ENCODE peak calls at places on chromosome 6, in four cellular contexts. One of them, this sample, is unnamed.

GRCh38 chr6:102204336-102204735 is 810.8 kb downstream of the GRIK2 start:
- DNase-seq in transverse colon: no peak
- DNase-seq in K562: no peak
- DNase-seq in ovary: no peak
- DNase-seq in this sample: no peak

GRCh38 chr6:46217671-46218131 is 46.9 kb upstream of the ENPP5 start:
- DNase-seq in K562: no peak
- DNase-seq in transverse colon: no peak
- DNase-seq in ovary: no peak
- DNase-seq in this sample: no peak

GRCh38 chr6:106511274-106512047 is 117.8 kb downstream of the RTN4IP1 start:
- DNase-seq in transverse colon: peak
- DNase-seq in ovary: peak
- DNase-seq in K562: no peak
- DNase-seq in this sample: peak

GRCh38 chr6:16132909-16133308 is 4.0 kb downstream of the MYLIP start:
- DNase-seq in K562: no peak
- DNase-seq in transverse colon: no peak
- DNase-seq in ovary: no peak
- DNase-seq in this sample: no peak

GRCh38 chr6:145904391-145904790 is 59.8 kb downstream of the SHPRH start:
- DNase-seq in ovary: no peak
- DNase-seq in K562: no peak
- DNase-seq in transverse colon: no peak
- DNase-seq in this sample: no peak

GRCh38 chr6:170087946-170088348 is 202.9 kb downstream of the DLL1 start:
- DNase-seq in ovary: peak
- DNase-seq in transverse colon: peak
- DNase-seq in K562: no peak
- DNase-seq in this sample: peak

GRCh38 chr6:163122365-163122764 is 292.2 kb upstream of the QKI start:
- DNase-seq in transverse colon: no peak
- DNase-seq in ovary: no peak
- DNase-seq in K562: no peak
- DNase-seq in this sample: no peak

GRCh38 chr6:18400831-18401446 is 13.8 kb downstream of the RNF144B start:
- DNase-seq in K562: no peak
- DNase-seq in ovary: no peak
- DNase-seq in transverse colon: no peak
- DNase-seq in this sample: no peak

GRCh38 chr6:105207524-105208269 is 27.9 kb upstream of the POPDC3 start:
- DNase-seq in ovary: no peak
- DNase-seq in transverse colon: no peak
- DNase-seq in K562: no peak
- DNase-seq in this sample: no peak

GRCh38 chr6:157723376-157723775 is 99.7 kb upstream of the SNX9 start:
- DNase-seq in transverse colon: no peak
- DNase-seq in K562: no peak
- DNase-seq in ovary: no peak
- DNase-seq in this sample: no peak

GRCh38 chr6:35687658-35688604 is 784 bp downstream of the FKBP5 start:
- DNase-seq in ovary: peak
- DNase-seq in K562: peak
- DNase-seq in transverse colon: peak
- DNase-seq in this sample: peak

GRCh38 chr6:165096868-165097267 is 212.5 kb downstream of the C6orf118 start:
- DNase-seq in K562: no peak
- DNase-seq in transverse colon: no peak
- DNase-seq in ovary: no peak
- DNase-seq in this sample: no peak

GRCh38 chr6:110035321-110035720 is 57.2 kb downstream of the GPR6 start:
- DNase-seq in K562: no peak
- DNase-seq in ovary: no peak
- DNase-seq in transverse colon: no peak
- DNase-seq in this sample: no peak

GRCh38 chr6:110033101-110033500 is 55.0 kb downstream of the GPR6 start:
- DNase-seq in ovary: no peak
- DNase-seq in K562: no peak
- DNase-seq in transverse colon: no peak
- DNase-seq in this sample: no peak

GRCh38 chr6:110036408-110037302 is 58.5 kb downstream of the GPR6 start:
- DNase-seq in ovary: no peak
- DNase-seq in transverse colon: no peak
- DNase-seq in K562: no peak
- DNase-seq in this sample: no peak

GRCh38 chr6:110033749-110034636 is 55.9 kb downstream of the GPR6 start:
- DNase-seq in ovary: no peak
- DNase-seq in transverse colon: no peak
- DNase-seq in K562: no peak
- DNase-seq in this sample: no peak

GRCh38 chr6:110034637-110035096 is 56.6 kb downstream of the GPR6 start:
- DNase-seq in ovary: no peak
- DNase-seq in transverse colon: no peak
- DNase-seq in K562: no peak
- DNase-seq in this sample: no peak
- TF ChIP-seq EP300 in ovary: no peak
- TF ChIP-seq EP300 in transverse colon: no peak
- TF ChIP-seq EP300 in K562: no peak
- TF ChIP-seq EP300 in this sample: no peak

DNA sequence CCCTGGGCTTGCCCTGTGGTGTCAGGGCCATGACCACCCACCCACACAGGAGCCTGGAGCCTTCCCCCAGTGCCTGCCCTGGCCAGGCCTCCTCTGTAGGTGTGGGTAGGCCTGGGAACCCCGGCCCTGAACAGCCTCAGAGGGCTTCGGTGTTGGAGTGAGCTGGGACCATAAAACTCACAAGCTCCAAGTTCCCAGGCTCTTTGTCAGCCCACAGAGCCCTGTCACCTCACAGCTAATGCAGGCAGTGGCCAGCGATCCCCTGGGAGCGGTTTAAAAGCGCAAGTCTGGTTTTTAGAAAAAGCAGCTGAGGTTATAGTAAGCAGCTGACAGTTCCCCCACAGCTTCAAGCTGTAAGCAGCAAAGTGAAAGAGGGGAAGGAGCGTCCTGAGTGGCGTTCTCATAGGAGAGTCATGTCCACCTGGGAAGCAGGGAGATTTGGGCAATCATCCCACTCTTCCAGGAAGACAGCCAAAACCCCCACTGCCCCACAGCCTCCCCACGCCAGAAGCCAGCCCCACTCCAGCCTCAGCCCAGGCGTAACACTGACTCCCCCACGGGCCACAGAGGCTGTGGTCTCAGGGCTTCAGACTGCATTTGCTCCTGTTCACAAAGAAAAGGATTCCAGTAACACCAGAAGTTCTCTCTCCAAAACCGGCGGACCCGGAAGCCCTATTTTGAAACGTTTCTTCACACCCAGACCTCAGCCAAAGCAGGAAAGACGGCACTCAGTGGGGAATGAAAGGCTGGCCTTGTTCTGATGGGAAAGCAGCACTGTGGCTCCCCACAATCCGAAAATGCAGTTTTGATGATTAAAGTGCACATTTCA is 34.3 kb upstream of the FOXC1 start:
- DNase-seq in transverse colon: no peak
- DNase-seq in ovary: peak
- DNase-seq in K562: no peak
- DNase-seq in this sample: no peak
- TF ChIP-seq EP300 in transverse colon: no peak
- TF ChIP-seq EP300 in ovary: no peak
- TF ChIP-seq EP300 in K562: no peak
- TF ChIP-seq EP300 in this sample: no peak

DNA sequence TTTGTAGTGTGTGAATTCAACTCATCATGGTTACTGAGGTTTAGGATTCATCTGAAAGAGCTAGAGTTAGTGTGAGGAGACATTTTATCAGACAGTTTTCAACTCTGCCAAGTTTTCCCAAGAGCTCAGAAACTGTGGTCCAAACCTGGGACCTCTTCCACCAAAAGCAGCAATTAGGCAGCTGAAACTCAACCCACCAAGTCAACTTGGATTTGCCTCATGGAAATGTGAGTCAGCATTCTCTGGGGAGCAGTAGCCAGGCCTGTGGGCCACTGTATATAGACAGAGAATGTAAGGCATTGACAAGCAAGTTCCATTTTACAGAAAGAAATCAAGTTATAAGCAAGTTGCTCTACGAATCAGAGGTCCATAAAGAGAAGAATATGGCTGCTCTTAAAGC is 178.8 kb upstream of the HDDC2 start:
- DNase-seq in K562: no peak
- DNase-seq in transverse colon: no peak
- DNase-seq in ovary: no peak
- DNase-seq in this sample: no peak
- TF ChIP-seq EP300 in K562: no peak
- TF ChIP-seq EP300 in transverse colon: no peak
- TF ChIP-seq EP300 in ovary: no peak
- TF ChIP-seq EP300 in this sample: no peak

GRCh38 chr6:111710439-111710838 is 104.8 kb upstream of the TRAF3IP2 start:
- DNase-seq in ovary: no peak
- DNase-seq in K562: no peak
- DNase-seq in transverse colon: no peak
- DNase-seq in this sample: no peak
- TF ChIP-seq EP300 in ovary: no peak
- TF ChIP-seq EP300 in K562: no peak
- TF ChIP-seq EP300 in transverse colon: no peak
- TF ChIP-seq EP300 in this sample: no peak

This sample was measured in stomach.